ENCODE peak calls at places on chromosomes 6 and 20, in ten cellular contexts. F is iPS-NIHi11; V is activated T-cell treated with anti-CD3 and anti-CD28 coated beads, Interleukin-2, amount 50 U/mL, for 48 hours; O is nephron progenitor cell; X is mucosa of gallbladder; T is neural crest cell; C is effector CD8-positive, alpha-beta T cell; Z is stimulated activated CD8-positive, alpha-beta memory T cell treated with anti-CD3 and anti-CD28 coated beads, Interleukin-2, amount 100 ng/mL, for 1 hour; D is C1 segment of cervical spinal cord; I is right cardiac atrium. Q is an unnamed sample.

GRCh38 chr20:37262516-37262915 is 902 bp upstream of the GHRH start:
- DNase-seq in O (no peak), T (no peak), F (no peak), X (no peak), C (no peak), V (no peak), I (no peak), D (no peak), Z (no peak), Q (no peak)

GRCh38 chr6:3390698-3391097 is 66.2 kb downstream of the SLC22A23 start:
- DNase-seq in O (no peak), X (peak; percentile 83), T (no peak), D (no peak), I (peak; percentile 90), Z (no peak), C (no peak), V (no peak), F (no peak), Q (no peak)

GRCh38 chr6:41536884-41537347 is 9.3 kb upstream of the FOXP4 start:
- DNase-seq in X (peak; percentile 49), V (no peak), T (no peak), I (peak; percentile 70), Z (no peak), O (no peak), F (peak; percentile 46), D (no peak), C (no peak), Q (no peak)

GRCh38 chr6:136510299-136510698 is 39.9 kb downstream of the MAP7 start:
- DNase-seq in X (no peak), V (peak; percentile 46), F (no peak), C (no peak), T (no peak), Z (no peak), D (no peak), O (no peak), I (no peak), Q (no peak)

GRCh38 chr6:143110572-143110971 is 49.9 kb downstream of the AIG1 start:
- DNase-seq in D (no peak), X (no peak), F (no peak), I (no peak), Z (no peak), C (no peak), V (no peak), T (no peak), O (no peak), Q (no peak)

GRCh38 chr6:715709-716450 is 22.9 kb upstream of the EXOC2 start:
- DNase-seq in F (no peak), D (no peak), Z (no peak), C (no peak), I (no peak), T (no peak), V (no peak), X (peak; percentile 15), O (no peak), Q (no peak)

GRCh38 chr6:20789162-20789561 is 254.9 kb downstream of the CDKAL1 start:
- DNase-seq in Z (no peak), X (no peak), V (no peak), O (no peak), D (no peak), I (no peak), T (no peak), F (no peak), C (no peak), Q (no peak)

GRCh38 chr20:9514461-9515210 is at the start of gene LAMP5:
- DNase-seq in Z (no peak), X (no peak), V (no peak), I (peak; percentile 51), C (no peak), F (peak; percentile 69), O (peak; percentile 77), T (peak; percentile 55), D (no peak), Q (no peak)

GRCh38 chr6:11194399-11195274 is 37.8 kb downstream of the NEDD9 start:
- DNase-seq in O (no peak), C (no peak), D (no peak), T (no peak), X (no peak), Z (no peak), V (no peak), F (peak; percentile 25), I (no peak), Q (no peak)

GRCh38 chr20:1830240-1830639 is 65.0 kb upstream of the SIRPA start:
- DNase-seq in X (peak; percentile 80), T (no peak), C (no peak), F (no peak), Z (no peak), O (no peak), D (no peak), I (peak; percentile 90), V (no peak), Q (no peak)

GRCh38 chr20:47854687-47855212 is 69.5 kb upstream of the SULF2 start:
- DNase-seq in V (no peak), F (peak; percentile 76), Z (no peak), C (no peak), I (no peak), O (no peak), D (no peak), T (peak; percentile 41), X (peak; percentile 17), Q (no peak)

GRCh38 chr20:24650091-24650490 is 180.7 kb downstream of the SYNDIG1 start:
- DNase-seq in V (no peak), D (no peak), X (peak; percentile 34), O (no peak), F (no peak), C (no peak), Z (no peak), T (no peak), I (no peak), Q (no peak)

GRCh38 chr6:131205891-131206290 is 70.6 kb downstream of the AKAP7 start:
- DNase-seq in Z (no peak), X (no peak), T (no peak), I (no peak), F (no peak), V (no peak), O (no peak), C (no peak), D (no peak), Q (no peak)

GRCh38 chr6:129661478-129662405 is 48.2 kb downstream of the ARHGAP18 start:
- DNase-seq in D (no peak), X (no peak), F (no peak), T (no peak), I (peak; percentile 27), Z (no peak), C (no peak), V (no peak), O (no peak), Q (no peak)

GRCh38 chr20:43243672-43244269 is 54.1 kb upstream of the PTPRT start:
- DNase-seq in V (no peak), X (peak; percentile 16), O (peak; percentile 7), I (no peak), F (peak; percentile 59), C (no peak), Z (no peak), T (no peak), D (no peak), Q (no peak)

GRCh38 chr6:41040101-41040910 is 1.3 kb upstream of the UNC5CL start:
- DNase-seq in D (no peak), Z (no peak), I (no peak), X (peak; percentile 78), F (no peak), C (no peak), O (no peak), T (no peak), V (peak; percentile 26), Q (no peak)

GRCh38 chr20:16821211-16822089 is 73.3 kb downstream of the OTOR start:
- DNase-seq in O (peak; percentile 37), C (no peak), I (peak; percentile 30), D (no peak), V (peak; percentile 32), Z (no peak), X (no peak), T (peak; percentile 14), F (peak; percentile 68), Q (no peak)

GRCh38 chr20:53608071-53608455 is 14.4 kb upstream of the ZNF217 start:
- DNase-seq in Z (no peak), I (no peak), X (no peak), T (no peak), V (no peak), F (no peak), C (no peak), D (no peak), O (no peak), Q (no peak)

GRCh38 chr6:4776967-4777925 is 1.0 kb downstream of the CDYL start:
- DNase-seq in Z (peak; percentile 9), F (no peak), X (no peak), C (peak; percentile 28), T (no peak), O (no peak), V (peak; percentile 53), I (no peak), D (no peak), Q (no peak)

GRCh38 chr20:59010995-59011873 is 4.2 kb upstream of the CTSZ start:
- DNase-seq in I (peak; percentile 79), Z (no peak), C (no peak), D (no peak), T (no peak), X (no peak), F (no peak), V (peak; percentile 16), O (no peak), Q (no peak)

GRCh38 chr6:34484899-34485298 is 19.0 kb downstream of the PACSIN1 start:
- DNase-seq in T (no peak), I (no peak), O (no peak), F (no peak), V (peak; percentile 82), Z (peak; percentile 47), X (no peak), D (no peak), C (no peak), Q (peak; percentile 43)

GRCh38 chr20:53492212-53492611 is 101.4 kb downstream of the ZNF217 start:
- DNase-seq in D (no peak), Z (no peak), I (no peak), F (no peak), O (no peak), T (no peak), C (no peak), X (no peak), V (no peak), Q (no peak)

GRCh38 chr6:156474507-156475120 is 302.6 kb upstream of the ARID1B start:
- DNase-seq in F (no peak), D (no peak), I (no peak), Z (no peak), V (peak; percentile 18), X (no peak), T (no peak), C (no peak), O (no peak), Q (no peak)

GRCh38 chr6:30518505-30518850 is 29.2 kb downstream of the HLA-E start:
- DNase-seq in Z (no peak), O (no peak), C (no peak), I (no peak), T (no peak), D (no peak), V (peak; percentile 70), F (no peak), X (no peak), Q (no peak)

GRCh38 chr6:8539446-8539845 is 104.1 kb upstream of the SLC35B3 start:
- DNase-seq in Z (no peak), I (no peak), X (no peak), D (no peak), T (no peak), O (no peak), F (peak; percentile 13), V (no peak), C (no peak), Q (no peak)

GRCh38 chr6:164347455-164347854 is 932.9 kb downstream of the QKI start:
- DNase-seq in X (no peak), O (no peak), Z (no peak), I (no peak), C (no peak), V (no peak), F (peak; percentile 18), T (no peak), D (no peak), Q (no peak)

GRCh38 chr20:16438100-16438499 is 135.1 kb downstream of the KIF16B start:
- DNase-seq in T (no peak), V (no peak), Z (no peak), O (no peak), I (no peak), F (no peak), D (no peak), X (no peak), C (no peak), Q (no peak)

GRCh38 chr6:135144678-135145508 is 36.2 kb upstream of the MYB start:
- DNase-seq in D (no peak), T (no peak), Z (no peak), X (no peak), V (no peak), F (no peak), O (no peak), C (no peak), I (no peak), Q (no peak)

Q was measured in effector CD4-positive, alpha-beta T cell.